ENCODE peak calls at places on chromosome 22, in seven cellular contexts. One of them, this sample, is unnamed.

GRCh38 chr22:47209547-47210023 is 447.1 kb downstream of the TBC1D22A start:
- DNase-seq in esophagus squamous epithelium: no peak
- DNase-seq in activated T-cell treated with anti-CD3 and anti-CD28 coated beads for 1 hour: no peak
- DNase-seq in progenitor cell of endocrine pancreas: no peak
- DNase-seq in stimulated activated CD8-positive, alpha-beta memory T cell treated with anti-CD3 and anti-CD28 coated beads, Interleukin-15, amount 100 ng/mL, for 1 hour: no peak
- DNase-seq in amygdala: no peak
- DNase-seq in A172: no peak
- DNase-seq in this sample: no peak

GRCh38 chr22:39705386-39705785 is 134.8 kb downstream of the CACNA1I start:
- DNase-seq in esophagus squamous epithelium: no peak
- DNase-seq in activated T-cell treated with anti-CD3 and anti-CD28 coated beads for 1 hour: no peak
- DNase-seq in progenitor cell of endocrine pancreas: no peak
- DNase-seq in stimulated activated CD8-positive, alpha-beta memory T cell treated with anti-CD3 and anti-CD28 coated beads, Interleukin-15, amount 100 ng/mL, for 1 hour: no peak
- DNase-seq in amygdala: no peak
- DNase-seq in A172: no peak
- DNase-seq in this sample: no peak

GRCh38 chr22:41504397-41504796 is 35.5 kb downstream of the ACO2 start:
- DNase-seq in esophagus squamous epithelium: no peak
- DNase-seq in activated T-cell treated with anti-CD3 and anti-CD28 coated beads for 1 hour: no peak
- DNase-seq in progenitor cell of endocrine pancreas: no peak
- DNase-seq in stimulated activated CD8-positive, alpha-beta memory T cell treated with anti-CD3 and anti-CD28 coated beads, Interleukin-15, amount 100 ng/mL, for 1 hour: no peak
- DNase-seq in amygdala: no peak
- DNase-seq in A172: peak
- DNase-seq in this sample: no peak

GRCh38 chr22:50482107-50483074 is 1.0 kb downstream of the ADM2 start:
- DNase-seq in esophagus squamous epithelium: no peak
- DNase-seq in activated T-cell treated with anti-CD3 and anti-CD28 coated beads for 1 hour: no peak
- DNase-seq in progenitor cell of endocrine pancreas: no peak
- DNase-seq in stimulated activated CD8-positive, alpha-beta memory T cell treated with anti-CD3 and anti-CD28 coated beads, Interleukin-15, amount 100 ng/mL, for 1 hour: no peak
- DNase-seq in amygdala: no peak
- DNase-seq in A172: no peak
- DNase-seq in this sample: no peak

GRCh38 chr22:28237092-28237491 is 318.0 kb upstream of the PITPNB start:
- DNase-seq in esophagus squamous epithelium: no peak
- DNase-seq in activated T-cell treated with anti-CD3 and anti-CD28 coated beads for 1 hour: no peak
- DNase-seq in progenitor cell of endocrine pancreas: no peak
- DNase-seq in stimulated activated CD8-positive, alpha-beta memory T cell treated with anti-CD3 and anti-CD28 coated beads, Interleukin-15, amount 100 ng/mL, for 1 hour: no peak
- DNase-seq in amygdala: no peak
- DNase-seq in A172: no peak
- DNase-seq in this sample: no peak

GRCh38 chr22:38429460-38430128 is 25.4 kb downstream of the KCNJ4 start:
- DNase-seq in esophagus squamous epithelium: no peak
- DNase-seq in activated T-cell treated with anti-CD3 and anti-CD28 coated beads for 1 hour: no peak
- DNase-seq in progenitor cell of endocrine pancreas: no peak
- DNase-seq in stimulated activated CD8-positive, alpha-beta memory T cell treated with anti-CD3 and anti-CD28 coated beads, Interleukin-15, amount 100 ng/mL, for 1 hour: no peak
- DNase-seq in amygdala: no peak
- DNase-seq in A172: no peak
- DNase-seq in this sample: no peak

GRCh38 chr22:50606126-50606525 is 5.5 kb downstream of the MAPK8IP2 start:
- DNase-seq in esophagus squamous epithelium: no peak
- DNase-seq in activated T-cell treated with anti-CD3 and anti-CD28 coated beads for 1 hour: no peak
- DNase-seq in progenitor cell of endocrine pancreas: no peak
- DNase-seq in stimulated activated CD8-positive, alpha-beta memory T cell treated with anti-CD3 and anti-CD28 coated beads, Interleukin-15, amount 100 ng/mL, for 1 hour: no peak
- DNase-seq in amygdala: no peak
- DNase-seq in A172: no peak
- DNase-seq in this sample: no peak

GRCh38 chr22:27438271-27438980 is 363.1 kb downstream of the MN1 start:
- DNase-seq in esophagus squamous epithelium: no peak
- DNase-seq in activated T-cell treated with anti-CD3 and anti-CD28 coated beads for 1 hour: no peak
- DNase-seq in progenitor cell of endocrine pancreas: no peak
- DNase-seq in stimulated activated CD8-positive, alpha-beta memory T cell treated with anti-CD3 and anti-CD28 coated beads, Interleukin-15, amount 100 ng/mL, for 1 hour: no peak
- DNase-seq in amygdala: no peak
- DNase-seq in A172: no peak
- DNase-seq in this sample: no peak

GRCh38 chr22:50306753-50307749 is at the start of gene PLXNB2:
- DNase-seq in esophagus squamous epithelium: no peak
- DNase-seq in activated T-cell treated with anti-CD3 and anti-CD28 coated beads for 1 hour: no peak
- DNase-seq in progenitor cell of endocrine pancreas: peak
- DNase-seq in stimulated activated CD8-positive, alpha-beta memory T cell treated with anti-CD3 and anti-CD28 coated beads, Interleukin-15, amount 100 ng/mL, for 1 hour: no peak
- DNase-seq in amygdala: peak
- DNase-seq in A172: no peak
- DNase-seq in this sample: no peak

GRCh38 chr22:36149464-36149863 is 11.1 kb downstream of the APOL3 start:
- DNase-seq in esophagus squamous epithelium: no peak
- DNase-seq in activated T-cell treated with anti-CD3 and anti-CD28 coated beads for 1 hour: no peak
- DNase-seq in progenitor cell of endocrine pancreas: no peak
- DNase-seq in stimulated activated CD8-positive, alpha-beta memory T cell treated with anti-CD3 and anti-CD28 coated beads, Interleukin-15, amount 100 ng/mL, for 1 hour: no peak
- DNase-seq in amygdala: no peak
- DNase-seq in A172: no peak
- DNase-seq in this sample: no peak

GRCh38 chr22:45608763-45609180 is 62.9 kb upstream of the ATXN10 start:
- DNase-seq in esophagus squamous epithelium: no peak
- DNase-seq in activated T-cell treated with anti-CD3 and anti-CD28 coated beads for 1 hour: no peak
- DNase-seq in progenitor cell of endocrine pancreas: no peak
- DNase-seq in stimulated activated CD8-positive, alpha-beta memory T cell treated with anti-CD3 and anti-CD28 coated beads, Interleukin-15, amount 100 ng/mL, for 1 hour: no peak
- DNase-seq in amygdala: no peak
- DNase-seq in A172: peak
- DNase-seq in this sample: no peak

GRCh38 chr22:40415531-40416266 is 45.3 kb downstream of the SGSM3 start:
- DNase-seq in esophagus squamous epithelium: no peak
- DNase-seq in activated T-cell treated with anti-CD3 and anti-CD28 coated beads for 1 hour: no peak
- DNase-seq in progenitor cell of endocrine pancreas: no peak
- DNase-seq in stimulated activated CD8-positive, alpha-beta memory T cell treated with anti-CD3 and anti-CD28 coated beads, Interleukin-15, amount 100 ng/mL, for 1 hour: no peak
- DNase-seq in amygdala: no peak
- DNase-seq in A172: no peak
- DNase-seq in this sample: no peak

GRCh38 chr22:47197735-47198500 is 435.5 kb downstream of the TBC1D22A start:
- DNase-seq in esophagus squamous epithelium: no peak
- DNase-seq in activated T-cell treated with anti-CD3 and anti-CD28 coated beads for 1 hour: no peak
- DNase-seq in progenitor cell of endocrine pancreas: no peak
- DNase-seq in stimulated activated CD8-positive, alpha-beta memory T cell treated with anti-CD3 and anti-CD28 coated beads, Interleukin-15, amount 100 ng/mL, for 1 hour: no peak
- DNase-seq in amygdala: no peak
- DNase-seq in A172: no peak
- DNase-seq in this sample: no peak

GRCh38 chr22:37749831-37750595 is 53.2 kb downstream of the TRIOBP start:
- DNase-seq in esophagus squamous epithelium: no peak
- DNase-seq in activated T-cell treated with anti-CD3 and anti-CD28 coated beads for 1 hour: no peak
- DNase-seq in progenitor cell of endocrine pancreas: no peak
- DNase-seq in stimulated activated CD8-positive, alpha-beta memory T cell treated with anti-CD3 and anti-CD28 coated beads, Interleukin-15, amount 100 ng/mL, for 1 hour: no peak
- DNase-seq in amygdala: no peak
- DNase-seq in A172: no peak
- DNase-seq in this sample: no peak

GRCh38 chr22:48237466-48237865 is 1475.0 kb downstream of the TBC1D22A start:
- DNase-seq in esophagus squamous epithelium: no peak
- DNase-seq in activated T-cell treated with anti-CD3 and anti-CD28 coated beads for 1 hour: no peak
- DNase-seq in progenitor cell of endocrine pancreas: no peak
- DNase-seq in stimulated activated CD8-positive, alpha-beta memory T cell treated with anti-CD3 and anti-CD28 coated beads, Interleukin-15, amount 100 ng/mL, for 1 hour: no peak
- DNase-seq in amygdala: no peak
- DNase-seq in A172: no peak
- DNase-seq in this sample: no peak

GRCh38 chr22:23034621-23035556 is 35.4 kb upstream of the GNAZ start:
- DNase-seq in esophagus squamous epithelium: no peak
- DNase-seq in activated T-cell treated with anti-CD3 and anti-CD28 coated beads for 1 hour: no peak
- DNase-seq in progenitor cell of endocrine pancreas: no peak
- DNase-seq in stimulated activated CD8-positive, alpha-beta memory T cell treated with anti-CD3 and anti-CD28 coated beads, Interleukin-15, amount 100 ng/mL, for 1 hour: no peak
- DNase-seq in amygdala: no peak
- DNase-seq in A172: no peak
- DNase-seq in this sample: no peak

GRCh38 chr22:47547881-47548630 is 785.6 kb downstream of the TBC1D22A start:
- DNase-seq in esophagus squamous epithelium: no peak
- DNase-seq in activated T-cell treated with anti-CD3 and anti-CD28 coated beads for 1 hour: no peak
- DNase-seq in progenitor cell of endocrine pancreas: no peak
- DNase-seq in stimulated activated CD8-positive, alpha-beta memory T cell treated with anti-CD3 and anti-CD28 coated beads, Interleukin-15, amount 100 ng/mL, for 1 hour: no peak
- DNase-seq in amygdala: no peak
- DNase-seq in A172: no peak
- DNase-seq in this sample: peak

GRCh38 chr22:50528682-50529415 is 963 bp downstream of the TYMP start:
- DNase-seq in esophagus squamous epithelium: no peak
- DNase-seq in activated T-cell treated with anti-CD3 and anti-CD28 coated beads for 1 hour: no peak
- DNase-seq in progenitor cell of endocrine pancreas: no peak
- DNase-seq in stimulated activated CD8-positive, alpha-beta memory T cell treated with anti-CD3 and anti-CD28 coated beads, Interleukin-15, amount 100 ng/mL, for 1 hour: no peak
- DNase-seq in amygdala: no peak
- DNase-seq in A172: no peak
- DNase-seq in this sample: no peak

GRCh38 chr22:30270841-30271240 is 4.2 kb upstream of the OSM start:
- DNase-seq in esophagus squamous epithelium: peak
- DNase-seq in activated T-cell treated with anti-CD3 and anti-CD28 coated beads for 1 hour: no peak
- DNase-seq in progenitor cell of endocrine pancreas: no peak
- DNase-seq in stimulated activated CD8-positive, alpha-beta memory T cell treated with anti-CD3 and anti-CD28 coated beads, Interleukin-15, amount 100 ng/mL, for 1 hour: no peak
- DNase-seq in amygdala: peak
- DNase-seq in A172: no peak
- DNase-seq in this sample: no peak

GRCh38 chr22:29702025-29702930 is 17.5 kb upstream of the CABP7 start:
- DNase-seq in esophagus squamous epithelium: no peak
- DNase-seq in activated T-cell treated with anti-CD3 and anti-CD28 coated beads for 1 hour: no peak
- DNase-seq in progenitor cell of endocrine pancreas: no peak
- DNase-seq in stimulated activated CD8-positive, alpha-beta memory T cell treated with anti-CD3 and anti-CD28 coated beads, Interleukin-15, amount 100 ng/mL, for 1 hour: no peak
- DNase-seq in amygdala: no peak
- DNase-seq in A172: peak
- DNase-seq in this sample: peak

GRCh38 chr22:32744560-32744959 is 56.9 kb upstream of the TIMP3 start:
- DNase-seq in esophagus squamous epithelium: no peak
- DNase-seq in activated T-cell treated with anti-CD3 and anti-CD28 coated beads for 1 hour: no peak
- DNase-seq in progenitor cell of endocrine pancreas: no peak
- DNase-seq in stimulated activated CD8-positive, alpha-beta memory T cell treated with anti-CD3 and anti-CD28 coated beads, Interleukin-15, amount 100 ng/mL, for 1 hour: no peak
- DNase-seq in amygdala: no peak
- DNase-seq in A172: no peak
- DNase-seq in this sample: no peak

GRCh38 chr22:29782061-29782845 is 15.1 kb downstream of the UQCR10 start:
- DNase-seq in esophagus squamous epithelium: no peak
- DNase-seq in activated T-cell treated with anti-CD3 and anti-CD28 coated beads for 1 hour: no peak
- DNase-seq in progenitor cell of endocrine pancreas: no peak
- DNase-seq in stimulated activated CD8-positive, alpha-beta memory T cell treated with anti-CD3 and anti-CD28 coated beads, Interleukin-15, amount 100 ng/mL, for 1 hour: no peak
- DNase-seq in amygdala: no peak
- DNase-seq in A172: peak
- DNase-seq in this sample: no peak

GRCh38 chr22:45638834-45639746 is 32.5 kb upstream of the ATXN10 start:
- DNase-seq in esophagus squamous epithelium: peak
- DNase-seq in activated T-cell treated with anti-CD3 and anti-CD28 coated beads for 1 hour: no peak
- DNase-seq in progenitor cell of endocrine pancreas: no peak
- DNase-seq in stimulated activated CD8-positive, alpha-beta memory T cell treated with anti-CD3 and anti-CD28 coated beads, Interleukin-15, amount 100 ng/mL, for 1 hour: no peak
- DNase-seq in amygdala: no peak
- DNase-seq in A172: peak
- DNase-seq in this sample: no peak

GRCh38 chr22:33397381-33397907 is 339.3 kb upstream of the SYN3 start:
- DNase-seq in esophagus squamous epithelium: no peak
- DNase-seq in activated T-cell treated with anti-CD3 and anti-CD28 coated beads for 1 hour: no peak
- DNase-seq in progenitor cell of endocrine pancreas: no peak
- DNase-seq in stimulated activated CD8-positive, alpha-beta memory T cell treated with anti-CD3 and anti-CD28 coated beads, Interleukin-15, amount 100 ng/mL, for 1 hour: no peak
- DNase-seq in amygdala: no peak
- DNase-seq in A172: no peak
- DNase-seq in this sample: no peak